ENCODE peak calls at places on chromosomes 6 and 20, in five cellular contexts. D, V, P, M and C are unnamed samples.

GRCh38 chr6:99241905-99242534 is 107.5 kb downstream of the FAXC start:
- DNase-seq in M (peak), D (peak), V (peak), P (peak), C (no peak)

GRCh38 chr6:16064687-16065086 is 64.2 kb upstream of the MYLIP start:
- DNase-seq in P (peak), V (no peak), M (no peak), D (no peak), C (no peak)

GRCh38 chr6:158327216-158327615 is 15.0 kb downstream of the TULP4 start:
- DNase-seq in M (no peak), D (no peak), V (no peak), P (no peak), C (no peak)

GRCh38 chr6:82878812-82879211 is 186.8 kb downstream of the UBE3D start:
- DNase-seq in P (no peak), D (no peak), V (peak), M (no peak), C (no peak)

GRCh38 chr6:121668259-121668658 is 232.8 kb downstream of the GJA1 start:
- DNase-seq in D (no peak), V (peak), P (no peak), M (no peak), C (no peak)

GRCh38 chr20:63882257-63883208 is 12.4 kb upstream of the DNAJC5 start:
- DNase-seq in M (no peak), V (no peak), D (no peak), P (no peak), C (no peak)

GRCh38 chr6:111566873-111567517 is 38.7 kb downstream of the TRAF3IP2 start:
- DNase-seq in D (no peak), P (peak), M (no peak), V (peak), C (no peak)

GRCh38 chr20:45456632-45457031 is 12.9 kb upstream of the WFDC2 start:
- DNase-seq in V (peak), P (peak), M (peak), D (no peak), C (no peak)

GRCh38 chr6:165661416-165662001 is 1.5 kb downstream of the PDE10A start:
- DNase-seq in D (no peak), V (peak), M (no peak), P (peak), C (no peak)

GRCh38 chr20:19741914-19742313 is 16.1 kb upstream of the RIN2 start:
- DNase-seq in V (no peak), M (no peak), P (no peak), D (no peak), C (no peak)

GRCh38 chr20:6828794-6829423 is 61.4 kb downstream of the BMP2 start:
- DNase-seq in V (peak), D (peak), P (peak), M (peak), C (no peak)

GRCh38 chr6:93677297-93677965 is 258.1 kb upstream of the EPHA7 start:
- DNase-seq in P (no peak), V (peak), M (peak), D (peak), C (no peak)

GRCh38 chr6:144346719-144347446 is 61.7 kb downstream of the UTRN start:
- DNase-seq in P (no peak), D (peak), M (peak), V (peak), C (no peak)

GRCh38 chr6:104771258-104771832 is 88.4 kb downstream of the HACE1 start:
- DNase-seq in M (peak), V (peak), D (no peak), P (no peak), C (no peak)

GRCh38 chr6:90610291-90610670 is 23.4 kb upstream of the MAP3K7 start:
- DNase-seq in P (peak), D (no peak), M (no peak), V (peak), C (no peak)

GRCh38 chr6:116955773-116956172 is 78.7 kb downstream of the RFX6 start:
- DNase-seq in D (no peak), P (no peak), M (no peak), V (no peak), C (no peak)

GRCh38 chr6:2035046-2035445 is 210.4 kb downstream of the GMDS start:
- DNase-seq in M (no peak), P (no peak), V (no peak), D (no peak), C (no peak)

GRCh38 chr20:49674383-49675352 is 39.0 kb downstream of the B4GALT5 start:
- DNase-seq in D (peak), M (peak), V (peak), P (no peak), C (no peak)
- TF ChIP-seq CTCF in D (peak), M (peak), V (no peak), P (no peak), C (no peak)

GRCh38 chr6:96468681-96469224 is 52.9 kb upstream of the UFL1 start:
- DNase-seq in V (no peak), D (no peak), P (no peak), M (peak), C (no peak)
- TF ChIP-seq CTCF in V (no peak), D (peak), P (peak), M (peak), C (no peak)

GRCh38 chr6:122995930-122996796 is at the start of gene CLVS2:
- DNase-seq in M (no peak), D (no peak), V (peak), P (peak), C (no peak)
- TF ChIP-seq CTCF in M (no peak), D (no peak), V (no peak), P (no peak), C (no peak)

DNA sequence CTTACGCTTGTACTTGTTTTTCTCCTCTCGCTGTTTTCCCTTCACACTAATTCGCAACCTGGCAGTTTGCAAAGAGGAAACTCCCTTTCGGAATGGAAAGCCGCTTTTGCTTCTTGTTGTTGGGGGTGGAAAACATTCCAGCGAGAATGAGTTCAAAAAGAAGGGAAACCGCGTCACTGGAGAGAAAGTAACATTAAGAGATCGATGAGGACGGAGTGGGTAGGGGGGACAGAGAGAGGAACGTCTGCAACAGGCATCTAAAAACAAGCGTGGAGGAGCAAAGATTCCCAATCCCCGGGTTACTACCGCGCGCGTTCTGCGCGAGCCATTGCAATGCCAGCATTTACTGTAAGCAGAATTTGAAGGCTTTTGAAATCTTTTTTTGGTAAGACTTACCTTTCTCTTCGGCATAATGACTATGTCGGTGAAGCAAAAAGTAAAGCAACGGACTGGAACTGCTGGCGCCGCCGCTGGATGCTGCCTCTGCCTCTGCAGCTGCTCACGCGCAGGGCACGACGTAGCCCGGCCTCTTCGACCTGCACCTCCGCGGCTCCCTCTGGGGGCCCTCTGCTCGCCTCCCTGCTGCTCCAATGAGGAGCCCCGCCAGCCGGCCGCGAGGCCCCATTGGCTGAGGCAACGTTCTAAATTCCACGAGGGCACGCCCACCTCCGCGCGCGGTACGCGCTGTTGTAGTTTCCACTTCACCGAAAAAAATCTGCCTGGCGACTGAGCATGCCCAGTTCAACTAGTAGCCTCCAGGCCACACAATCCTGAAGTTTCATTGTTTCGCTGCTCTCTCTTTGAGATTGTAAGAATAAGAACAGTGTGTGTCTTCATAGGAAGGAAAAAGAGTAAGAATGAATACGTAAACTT is at the start of gene HMGN3:
- DNase-seq in P (peak), D (peak), V (peak), M (peak), C (peak)
- TF ChIP-seq CTCF in P (no peak), D (peak), V (no peak), M (no peak), C (no peak)

DNA sequence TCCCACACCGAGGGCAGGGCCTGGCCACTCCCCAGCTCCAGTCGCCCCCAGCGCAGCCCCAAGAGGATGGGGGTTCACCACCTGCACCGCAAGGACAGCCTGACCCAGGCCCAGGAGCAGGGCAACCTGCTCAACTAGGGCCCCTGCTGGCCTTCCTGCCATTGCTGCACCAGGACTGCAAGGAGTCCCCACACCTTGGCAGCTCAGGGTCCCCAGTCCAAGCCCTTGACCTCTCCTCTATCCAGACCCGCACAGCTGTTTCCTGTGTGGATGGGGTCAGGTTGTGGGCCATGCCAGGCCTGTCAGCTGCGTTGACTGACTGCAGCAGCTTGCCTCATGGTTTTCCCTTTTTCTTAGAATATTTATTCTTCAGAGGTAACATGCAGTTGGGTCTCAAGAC is 4.4 kb downstream of the LRRC73 start:
- DNase-seq in D (no peak), M (no peak), V (no peak), P (no peak), C (no peak)
- TF ChIP-seq CTCF in D (no peak), M (peak), V (no peak), P (no peak), C (no peak)

DNA sequence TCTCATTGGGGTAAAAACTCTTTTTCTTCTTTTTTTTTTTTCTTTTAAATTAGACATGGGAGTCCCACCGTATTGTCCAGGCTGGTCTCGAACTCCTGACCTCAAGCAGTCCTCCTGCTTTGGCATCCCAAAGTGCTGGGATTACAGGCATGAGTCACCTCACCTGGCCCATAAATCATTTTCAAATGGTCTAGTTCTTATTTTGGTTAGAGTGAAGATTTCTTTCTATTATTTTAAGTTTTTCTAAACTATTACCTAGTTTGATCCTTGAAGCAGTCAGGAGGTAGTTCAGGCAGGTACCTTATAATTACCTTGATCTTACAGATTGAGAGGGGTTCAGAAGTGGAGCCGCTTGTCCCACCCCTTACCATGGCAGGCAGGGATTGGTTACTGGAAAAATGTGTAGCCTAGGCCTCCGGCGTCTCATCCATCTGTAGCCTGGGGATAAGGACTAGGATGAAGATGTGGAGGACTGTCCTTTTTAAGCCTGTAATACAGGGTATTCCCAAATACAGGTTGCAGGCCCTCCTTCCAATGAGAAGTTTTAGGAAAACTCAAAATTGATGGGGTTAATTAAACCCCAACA is 2.7 kb downstream of the HMGA1 start:
- DNase-seq in V (no peak), D (no peak), M (peak), P (no peak), C (no peak)
- TF ChIP-seq CTCF in V (no peak), D (no peak), M (no peak), P (no peak), C (no peak)

DNA sequence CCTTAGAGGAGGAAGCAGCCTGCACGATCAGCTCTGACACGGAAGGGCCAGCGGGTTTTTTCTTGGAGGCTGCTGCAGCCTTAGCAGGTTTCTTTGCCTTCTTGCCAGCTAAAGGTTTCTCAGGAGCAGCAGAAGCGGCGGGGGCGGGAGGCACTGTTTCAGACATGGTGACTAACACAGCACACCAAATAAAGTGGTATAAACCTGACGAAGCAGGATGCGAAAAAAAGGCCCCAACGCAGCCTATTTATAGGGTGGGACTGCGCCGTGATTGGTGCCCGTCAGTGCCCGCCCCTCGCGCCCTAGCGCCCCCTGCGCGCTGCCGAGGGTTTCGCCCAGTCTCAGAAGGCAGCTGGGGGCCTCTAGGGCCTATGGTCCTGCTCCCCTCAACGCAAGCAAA is 55.0 kb downstream of the TRIM38 start:
- DNase-seq in V (peak), M (no peak), D (no peak), P (peak), C (peak)
- TF ChIP-seq CTCF in V (peak), M (no peak), D (peak), P (no peak), C (no peak)